ENCODE peak calls at places on chromosomes 16 and 17, in seven cellular contexts. K is mesenchymal stem cell, W is IMR-90, A is H1, Y is mesendoderm, E is neuronal stem cell, N is trophoblast cell. R is an unnamed sample.

GRCh38 chr17:30031214-30031869 is 85.3 kb upstream of the NSRP1 start:
- DNase-seq in K (no peak), W (no peak), A (no peak), Y (no peak), E (no peak), N (no peak), R (no peak)

GRCh38 chr16:88533381-88533831 is 36.8 kb upstream of the ZC3H18 start:
- DNase-seq in K (peak), W (peak), A (no peak), Y (peak), E (peak), N (no peak), R (no peak)

GRCh38 chr17:78020717-78021108 is 62.2 kb downstream of the TNRC6C start:
- DNase-seq in K (no peak), W (no peak), A (no peak), Y (no peak), E (no peak), N (no peak), R (no peak)

GRCh38 chr16:55678061-55678935 is 22.5 kb downstream of the SLC6A2 start:
- DNase-seq in K (no peak), W (no peak), A (no peak), Y (no peak), E (no peak), N (no peak), R (no peak)

GRCh38 chr17:34318474-34318873 is 761 bp upstream of the CCL8 start:
- DNase-seq in K (no peak), W (no peak), A (no peak), Y (peak), E (no peak), N (no peak), R (peak)

GRCh38 chr16:79318137-79318899 is 282.2 kb downstream of the MAF start:
- DNase-seq in K (no peak), W (no peak), A (no peak), Y (no peak), E (no peak), N (no peak), R (peak)

GRCh38 chr17:45980855-45981254 is 18.2 kb upstream of the STH start:
- DNase-seq in K (no peak), W (no peak), A (no peak), Y (no peak), E (no peak), N (no peak), R (no peak)

GRCh38 chr17:32523017-32523680 is 36.4 kb downstream of the CDK5R1 start:
- DNase-seq in K (no peak), W (no peak), A (no peak), Y (peak), E (no peak), N (no peak), R (no peak)

GRCh38 chr16:23410176-23410575 is 42.8 kb downstream of the COG7 start:
- DNase-seq in K (no peak), W (peak), A (no peak), Y (peak), E (no peak), N (peak), R (no peak)

GRCh38 chr17:73591278-73592078 is 52.8 kb downstream of the SDK2 start:
- DNase-seq in K (no peak), W (no peak), A (no peak), Y (no peak), E (no peak), N (no peak), R (no peak)

GRCh38 chr17:41822216-41823140 is 9.7 kb downstream of the FKBP10 start:
- DNase-seq in K (no peak), W (no peak), A (no peak), Y (no peak), E (no peak), N (no peak), R (no peak)

GRCh38 chr16:29696881-29697331 is 17.9 kb downstream of the QPRT start:
- DNase-seq in K (no peak), W (no peak), A (no peak), Y (no peak), E (no peak), N (no peak), R (no peak)

GRCh38 chr17:77613181-77613580 is 345.3 kb upstream of the TNRC6C start:
- DNase-seq in K (no peak), W (no peak), A (no peak), Y (no peak), E (no peak), N (no peak), R (no peak)

GRCh38 chr16:10868562-10869469 is 8.2 kb upstream of the CIITA start:
- DNase-seq in K (no peak), W (no peak), A (no peak), Y (no peak), E (no peak), N (no peak), R (no peak)

GRCh38 chr17:59427996-59428395 is 96.5 kb downstream of the YPEL2 start:
- DNase-seq in K (peak), W (no peak), A (no peak), Y (no peak), E (no peak), N (no peak), R (no peak)

GRCh38 chr17:48593126-48593829 is at the start of gene HOXB5:
- DNase-seq in K (no peak), W (peak), A (no peak), Y (peak), E (no peak), N (no peak), R (peak)
- H3K18ac ChIP-seq in K (peak), W (peak), A (peak), Y (no peak), E (peak), N (peak), R (no peak)

DNA sequence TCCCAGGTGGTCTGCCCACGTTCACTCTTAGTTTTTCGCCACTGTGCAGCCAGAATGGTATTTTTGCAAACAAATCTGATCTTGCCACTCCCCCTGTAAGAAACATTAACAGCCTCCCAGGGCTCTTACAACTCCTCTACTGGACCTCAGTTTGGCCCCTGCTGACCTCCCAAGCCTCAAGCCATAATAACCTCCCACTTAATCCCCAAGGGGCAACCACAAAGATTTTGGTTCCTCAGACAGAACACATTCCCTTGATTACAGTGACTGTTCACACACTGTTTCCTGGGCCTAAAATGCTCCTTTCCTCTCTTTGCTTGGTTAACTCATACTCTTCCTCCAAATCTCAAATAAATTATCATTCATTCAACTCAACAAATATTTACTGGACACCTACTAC is 21.5 kb upstream of the CD300E start:
- DNase-seq in K (no peak), W (no peak), A (no peak), Y (no peak), E (no peak), N (no peak), R (no peak)
- H3K18ac ChIP-seq in K (no peak), W (no peak), A (no peak), Y (peak), E (no peak), N (no peak), R (no peak)

GRCh38 chr16:12344577-12345343 is 368.2 kb downstream of the SNX29 start:
- DNase-seq in K (no peak), W (no peak), A (no peak), Y (no peak), E (no peak), N (no peak), R (no peak)
- H3K18ac ChIP-seq in K (no peak), W (no peak), A (no peak), Y (no peak), E (no peak), N (no peak), R (no peak)

GRCh38 chr16:66427871-66428681 is 981 bp downstream of the BEAN1 start:
- DNase-seq in K (peak), W (no peak), A (no peak), Y (no peak), E (no peak), N (no peak), R (no peak)
- H3K18ac ChIP-seq in K (no peak), W (no peak), A (peak), Y (no peak), E (peak), N (no peak), R (no peak)

R was measured in H9.